ENCODE peak calls at places on chromosomes 12 and 14, in six cellular contexts. G is foreskin fibroblast, N is MM.1S, E is upper lobe of left lung, H is ovary, S is choroid plexus epithelial cell. R is an unnamed sample.

GRCh38 chr14:24952851-24953666 is 96.9 kb downstream of the STXBP6 start:
- DNase-seq in G (no peak), N (no peak), E (no peak), H (no peak), S (no peak), R (no peak)

GRCh38 chr14:82710257-82710841 is 1176.7 kb upstream of the SEL1L start:
- DNase-seq in G (peak; percentile 23), N (peak; percentile 54), E (no peak), H (peak; percentile 38), S (peak; percentile 85), R (no peak)

GRCh38 chr12:130281157-130281799 is 56.4 kb upstream of the PIWIL1 start:
- DNase-seq in G (no peak), N (no peak), E (peak; percentile 90), H (no peak), S (no peak), R (no peak)

GRCh38 chr14:81246561-81247270 is 26.0 kb upstream of the GTF2A1 start:
- DNase-seq in G (no peak), N (no peak), E (peak; percentile 50), H (no peak), S (no peak), R (no peak)

GRCh38 chr14:73771848-73772705 is 57.9 kb upstream of the PNMA1 start:
- DNase-seq in G (no peak), N (peak; percentile 79), E (no peak), H (peak; percentile 79), S (peak; percentile 88), R (no peak)

GRCh38 chr12:91009319-91009950 is 4.7 kb upstream of the EPYC start:
- DNase-seq in G (no peak), N (peak; percentile 86), E (no peak), H (no peak), S (peak; percentile 51), R (no peak)

GRCh38 chr12:46472893-46473633 is 100.5 kb upstream of the SLC38A2 start:
- DNase-seq in G (peak; percentile 53), N (no peak), E (no peak), H (no peak), S (peak; percentile 60), R (no peak)

GRCh38 chr12:46465307-46465706 is 92.7 kb upstream of the SLC38A2 start:
- DNase-seq in G (no peak), N (no peak), E (no peak), H (no peak), S (no peak), R (no peak)

GRCh38 chr12:100926669-100927248 is 132.2 kb downstream of the ANO4 start:
- DNase-seq in G (no peak), N (no peak), E (no peak), H (no peak), S (peak; percentile 50), R (no peak)

GRCh38 chr12:132827763-132828703 is 636 bp downstream of the GOLGA3 start:
- DNase-seq in G (peak; percentile 41), N (no peak), E (no peak), H (peak; percentile 51), S (peak; percentile 79), R (peak; percentile 38)

GRCh38 chr12:119180380-119181040 is 1.8 kb downstream of the HSPB8 start:
- DNase-seq in G (no peak), N (no peak), E (peak; percentile 41), H (peak; percentile 43), S (peak; percentile 44), R (no peak)

GRCh38 chr12:89800435-89800834 is 91.8 kb upstream of the ATP2B1 start:
- DNase-seq in G (no peak), N (no peak), E (no peak), H (no peak), S (no peak), R (no peak)

DNA sequence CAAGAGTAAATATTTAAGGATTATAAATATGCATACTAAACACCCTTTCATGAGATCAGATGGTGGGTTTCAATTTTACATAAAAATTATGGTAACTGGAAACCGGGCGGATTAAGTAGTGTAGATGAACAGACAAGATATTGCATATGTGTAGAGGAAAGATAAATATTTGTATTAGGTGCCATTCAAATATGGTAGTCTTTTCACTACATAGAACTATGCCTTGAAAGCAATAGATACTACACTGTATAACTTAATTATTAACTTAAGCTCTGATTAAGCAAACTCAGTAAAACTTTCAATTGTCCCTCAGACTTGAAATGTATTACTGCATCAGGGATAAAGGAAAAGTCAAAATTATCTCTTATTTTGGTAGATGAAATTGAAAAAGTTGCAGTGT is 1.9 kb downstream of the PTPN21 start:
- DNase-seq in G (no peak), N (no peak), E (no peak), H (no peak), S (no peak), R (no peak)
- H3K4me3 ChIP-seq in G (no peak overlapping the region), N (no peak overlapping the region), E (no peak overlapping the region), H (no peak overlapping the region), S (no peak overlapping the region), R (no peak overlapping the region)

GRCh38 chr14:91140672-91141071 is 26.8 kb downstream of the DGLUCY start:
- DNase-seq in G (no peak), N (no peak), E (no peak), H (no peak), S (peak; percentile 54), R (no peak)
- TF ChIP-seq CTCF in G (peak; percentile 32), N (peak; percentile 15), E (no peak), H (no peak), S (peak; percentile 66), R (peak; percentile 57)

DNA sequence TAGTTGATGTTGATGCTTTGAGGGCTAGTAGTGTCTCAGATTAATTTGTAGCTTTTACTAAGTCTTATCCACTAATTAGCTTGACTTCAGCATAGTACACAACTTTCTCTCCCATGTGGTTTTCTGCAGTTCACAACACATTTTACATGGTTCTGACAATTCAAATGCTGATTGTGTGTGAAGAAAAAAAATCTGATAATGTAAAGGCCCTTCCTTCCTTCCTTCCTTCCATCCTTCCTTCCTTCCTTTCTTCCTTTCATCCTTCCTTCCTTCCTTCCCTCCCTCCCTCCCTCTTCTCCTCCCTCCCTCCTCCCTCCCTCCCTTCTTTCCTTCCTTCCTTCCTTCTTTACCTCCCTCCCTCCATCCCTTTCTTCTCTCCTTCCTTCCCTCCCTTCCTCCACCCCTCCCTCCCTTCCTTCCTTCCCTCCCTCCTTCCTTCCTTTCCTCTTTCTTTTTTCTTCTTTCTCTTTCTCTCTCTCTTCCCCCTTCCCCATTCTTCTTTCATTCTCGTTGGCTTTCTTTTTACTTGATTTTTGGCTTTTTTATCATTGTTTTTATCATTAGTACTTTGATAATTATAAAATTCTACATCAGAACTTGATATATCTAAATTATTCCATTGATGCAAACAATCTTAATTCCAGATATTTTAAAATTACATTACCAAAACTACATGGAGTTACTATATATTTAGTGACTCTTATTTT is 1415.6 kb downstream of the LRFN5 start:
- DNase-seq in G (no peak), N (no peak), E (no peak), H (no peak), S (no peak), R (no peak)
- H3K4me3 ChIP-seq in G (no peak overlapping the region), N (no peak overlapping the region), E (no peak overlapping the region), H (no peak overlapping the region), S (no peak overlapping the region), R (no peak overlapping the region)

GRCh38 chr12:113211160-113211559 is 10.1 kb upstream of the TPCN1 start:
- DNase-seq in G (no peak), N (no peak), E (no peak), H (no peak), S (no peak), R (no peak)

GRCh38 chr12:113220593-113221180 is 577 bp upstream of the TPCN1 start:
- DNase-seq in G (no peak), N (no peak), E (peak; percentile 25), H (no peak), S (no peak), R (no peak)

DNA sequence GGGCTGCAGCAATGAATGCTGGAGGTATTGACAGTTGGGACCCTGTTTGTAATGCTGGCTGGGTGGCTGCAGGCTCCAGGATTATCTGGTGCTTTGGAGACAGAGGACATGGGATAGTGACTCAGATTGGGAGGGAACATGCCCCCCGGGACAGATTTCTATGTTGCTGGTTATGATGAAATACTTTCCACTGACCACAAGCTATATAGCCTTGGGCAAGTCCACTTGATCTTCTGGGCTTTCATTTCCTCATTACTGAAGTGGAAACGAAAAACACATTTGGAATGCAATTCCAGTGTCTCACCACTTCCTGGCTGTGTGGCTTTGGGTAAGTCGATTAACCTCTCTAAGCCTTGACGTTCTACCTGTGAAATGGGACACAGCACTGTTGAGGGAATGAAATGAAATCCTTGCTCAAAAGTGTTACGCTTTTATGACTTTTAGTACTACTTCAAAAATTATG is 6.3 kb upstream of the TPCN1 start:
- DNase-seq in G (peak; percentile 96), N (no peak), E (no peak), H (no peak), S (peak; percentile 98), R (peak; percentile 98)
- TF ChIP-seq CTCF in G (no peak), N (no peak), E (peak; percentile 62), H (peak; percentile 23), S (no peak), R (no peak)

GRCh38 chr12:52081263-52081733 is 1.8 kb downstream of the SMIM41 start:
- DNase-seq in G (no peak), N (peak; percentile 23), E (peak; percentile 40), H (peak; percentile 64), S (no peak), R (no peak)

GRCh38 chr12:52082668-52082987 is 3.1 kb downstream of the SMIM41 start:
- DNase-seq in G (no peak), N (no peak), E (no peak), H (no peak), S (no peak), R (no peak)

GRCh38 chr12:52079576-52080402 is at the start of gene SMIM41:
- DNase-seq in G (no peak), N (no peak), E (peak; percentile 89), H (peak; percentile 64), S (no peak), R (no peak)

GRCh38 chr12:52082026-52082667 is 2.6 kb downstream of the SMIM41 start:
- DNase-seq in G (peak; percentile 36), N (no peak), E (peak; percentile 34), H (peak; percentile 83), S (no peak), R (no peak)

GRCh38 chr12:52080403-52081201 is 1.1 kb downstream of the SMIM41 start:
- DNase-seq in G (no peak), N (no peak), E (peak; percentile 76), H (peak; percentile 66), S (no peak), R (no peak)
- H3K4me3 ChIP-seq in G (no peak overlapping the region), N (no peak overlapping the region), E (peak overlapping the region; percentile 51), H (no peak overlapping the region), S (no peak overlapping the region), R (no peak overlapping the region)